ENCODE peak calls at places on chromosomes 3 and 15, in seven cellular contexts. One of them, this sample, is unnamed.

GRCh38 chr3:95341314-95341713 is 1278.5 kb downstream of the NSUN3 start:
- DNase-seq in stimulated activated CD8-positive, alpha-beta memory T cell treated with anti-CD3 and anti-CD28 coated beads, Interleukin-15, amount 100 ng/mL, for 24 hours: no peak
- DNase-seq in fibroblast of lung: no peak
- DNase-seq in AG09309: no peak
- DNase-seq in activated CD8-positive, alpha-beta memory T cell treated with anti-CD3 and anti-CD28 coated beads for 24 hours: no peak
- DNase-seq in NCI-H2029: no peak
- DNase-seq in stimulated activated CD4-positive, alpha-beta T cell treated with anti-CD3 and anti-CD28 coated beads, Interleukin-15, amount 100 ng/mL, for 1 hour: no peak
- DNase-seq in this sample: no peak

GRCh38 chr15:82539690-82540054 is 585 bp downstream of the RPS17 start:
- DNase-seq in stimulated activated CD8-positive, alpha-beta memory T cell treated with anti-CD3 and anti-CD28 coated beads, Interleukin-15, amount 100 ng/mL, for 24 hours: no peak
- DNase-seq in fibroblast of lung: no peak
- DNase-seq in AG09309: no peak
- DNase-seq in activated CD8-positive, alpha-beta memory T cell treated with anti-CD3 and anti-CD28 coated beads for 24 hours: no peak
- DNase-seq in NCI-H2029: no peak
- DNase-seq in stimulated activated CD4-positive, alpha-beta T cell treated with anti-CD3 and anti-CD28 coated beads, Interleukin-15, amount 100 ng/mL, for 1 hour: no peak
- DNase-seq in this sample: no peak

GRCh38 chr15:38650384-38650783 is 85.8 kb upstream of the RASGRP1 start:
- DNase-seq in stimulated activated CD8-positive, alpha-beta memory T cell treated with anti-CD3 and anti-CD28 coated beads, Interleukin-15, amount 100 ng/mL, for 24 hours: no peak
- DNase-seq in fibroblast of lung: no peak
- DNase-seq in AG09309: no peak
- DNase-seq in activated CD8-positive, alpha-beta memory T cell treated with anti-CD3 and anti-CD28 coated beads for 24 hours: no peak
- DNase-seq in NCI-H2029: no peak
- DNase-seq in stimulated activated CD4-positive, alpha-beta T cell treated with anti-CD3 and anti-CD28 coated beads, Interleukin-15, amount 100 ng/mL, for 1 hour: no peak
- DNase-seq in this sample: no peak

GRCh38 chr3:62211675-62212429 is 161.5 kb downstream of the FEZF2 start:
- DNase-seq in stimulated activated CD8-positive, alpha-beta memory T cell treated with anti-CD3 and anti-CD28 coated beads, Interleukin-15, amount 100 ng/mL, for 24 hours: no peak
- DNase-seq in fibroblast of lung: no peak
- DNase-seq in AG09309: no peak
- DNase-seq in activated CD8-positive, alpha-beta memory T cell treated with anti-CD3 and anti-CD28 coated beads for 24 hours: no peak
- DNase-seq in NCI-H2029: no peak
- DNase-seq in stimulated activated CD4-positive, alpha-beta T cell treated with anti-CD3 and anti-CD28 coated beads, Interleukin-15, amount 100 ng/mL, for 1 hour: no peak
- DNase-seq in this sample: no peak

GRCh38 chr15:41501191-41501917 is 7.7 kb downstream of the ITPKA start:
- DNase-seq in stimulated activated CD8-positive, alpha-beta memory T cell treated with anti-CD3 and anti-CD28 coated beads, Interleukin-15, amount 100 ng/mL, for 24 hours: no peak
- DNase-seq in fibroblast of lung: peak; percentile 37
- DNase-seq in AG09309: no peak
- DNase-seq in activated CD8-positive, alpha-beta memory T cell treated with anti-CD3 and anti-CD28 coated beads for 24 hours: peak; percentile 71
- DNase-seq in NCI-H2029: peak; percentile 7
- DNase-seq in stimulated activated CD4-positive, alpha-beta T cell treated with anti-CD3 and anti-CD28 coated beads, Interleukin-15, amount 100 ng/mL, for 1 hour: no peak
- DNase-seq in this sample: no peak

GRCh38 chr3:10173926-10174435 is 9.3 kb downstream of the IRAK2 start:
- DNase-seq in stimulated activated CD8-positive, alpha-beta memory T cell treated with anti-CD3 and anti-CD28 coated beads, Interleukin-15, amount 100 ng/mL, for 24 hours: no peak
- DNase-seq in fibroblast of lung: peak; percentile 99
- DNase-seq in AG09309: peak; percentile 81
- DNase-seq in activated CD8-positive, alpha-beta memory T cell treated with anti-CD3 and anti-CD28 coated beads for 24 hours: no peak
- DNase-seq in NCI-H2029: no peak
- DNase-seq in stimulated activated CD4-positive, alpha-beta T cell treated with anti-CD3 and anti-CD28 coated beads, Interleukin-15, amount 100 ng/mL, for 1 hour: no peak
- DNase-seq in this sample: no peak

GRCh38 chr3:172787746-172788145 is 37.2 kb downstream of the ECT2 start:
- DNase-seq in stimulated activated CD8-positive, alpha-beta memory T cell treated with anti-CD3 and anti-CD28 coated beads, Interleukin-15, amount 100 ng/mL, for 24 hours: no peak
- DNase-seq in fibroblast of lung: peak; percentile 20
- DNase-seq in AG09309: no peak
- DNase-seq in activated CD8-positive, alpha-beta memory T cell treated with anti-CD3 and anti-CD28 coated beads for 24 hours: no peak
- DNase-seq in NCI-H2029: no peak
- DNase-seq in stimulated activated CD4-positive, alpha-beta T cell treated with anti-CD3 and anti-CD28 coated beads, Interleukin-15, amount 100 ng/mL, for 1 hour: no peak
- DNase-seq in this sample: no peak

GRCh38 chr15:66771351-66771650 is 69.3 kb downstream of the SMAD6 start:
- DNase-seq in stimulated activated CD8-positive, alpha-beta memory T cell treated with anti-CD3 and anti-CD28 coated beads, Interleukin-15, amount 100 ng/mL, for 24 hours: no peak
- DNase-seq in fibroblast of lung: no peak
- DNase-seq in AG09309: no peak
- DNase-seq in activated CD8-positive, alpha-beta memory T cell treated with anti-CD3 and anti-CD28 coated beads for 24 hours: no peak
- DNase-seq in NCI-H2029: no peak
- DNase-seq in stimulated activated CD4-positive, alpha-beta T cell treated with anti-CD3 and anti-CD28 coated beads, Interleukin-15, amount 100 ng/mL, for 1 hour: no peak
- DNase-seq in this sample: no peak

GRCh38 chr3:177563381-177563780 is 366.1 kb upstream of the TBL1XR1 start:
- DNase-seq in stimulated activated CD8-positive, alpha-beta memory T cell treated with anti-CD3 and anti-CD28 coated beads, Interleukin-15, amount 100 ng/mL, for 24 hours: no peak
- DNase-seq in fibroblast of lung: peak; percentile 35
- DNase-seq in AG09309: no peak
- DNase-seq in activated CD8-positive, alpha-beta memory T cell treated with anti-CD3 and anti-CD28 coated beads for 24 hours: no peak
- DNase-seq in NCI-H2029: no peak
- DNase-seq in stimulated activated CD4-positive, alpha-beta T cell treated with anti-CD3 and anti-CD28 coated beads, Interleukin-15, amount 100 ng/mL, for 1 hour: no peak
- DNase-seq in this sample: no peak

GRCh38 chr15:25175033-25175788 is 220.4 kb downstream of the SNRPN start:
- DNase-seq in stimulated activated CD8-positive, alpha-beta memory T cell treated with anti-CD3 and anti-CD28 coated beads, Interleukin-15, amount 100 ng/mL, for 24 hours: no peak
- DNase-seq in fibroblast of lung: no peak
- DNase-seq in AG09309: no peak
- DNase-seq in activated CD8-positive, alpha-beta memory T cell treated with anti-CD3 and anti-CD28 coated beads for 24 hours: peak; percentile 33
- DNase-seq in NCI-H2029: no peak
- DNase-seq in stimulated activated CD4-positive, alpha-beta T cell treated with anti-CD3 and anti-CD28 coated beads, Interleukin-15, amount 100 ng/mL, for 1 hour: no peak
- DNase-seq in this sample: peak; percentile 65

GRCh38 chr15:62873203-62873602 is 169.3 kb upstream of the TPM1 start:
- DNase-seq in stimulated activated CD8-positive, alpha-beta memory T cell treated with anti-CD3 and anti-CD28 coated beads, Interleukin-15, amount 100 ng/mL, for 24 hours: no peak
- DNase-seq in fibroblast of lung: peak; percentile 57
- DNase-seq in AG09309: no peak
- DNase-seq in activated CD8-positive, alpha-beta memory T cell treated with anti-CD3 and anti-CD28 coated beads for 24 hours: no peak
- DNase-seq in NCI-H2029: no peak
- DNase-seq in stimulated activated CD4-positive, alpha-beta T cell treated with anti-CD3 and anti-CD28 coated beads, Interleukin-15, amount 100 ng/mL, for 1 hour: no peak
- DNase-seq in this sample: no peak

GRCh38 chr3:30470566-30470965 is 135.8 kb upstream of the TGFBR2 start:
- DNase-seq in stimulated activated CD8-positive, alpha-beta memory T cell treated with anti-CD3 and anti-CD28 coated beads, Interleukin-15, amount 100 ng/mL, for 24 hours: no peak
- DNase-seq in fibroblast of lung: peak; percentile 75
- DNase-seq in AG09309: no peak
- DNase-seq in activated CD8-positive, alpha-beta memory T cell treated with anti-CD3 and anti-CD28 coated beads for 24 hours: no peak
- DNase-seq in NCI-H2029: no peak
- DNase-seq in stimulated activated CD4-positive, alpha-beta T cell treated with anti-CD3 and anti-CD28 coated beads, Interleukin-15, amount 100 ng/mL, for 1 hour: no peak
- DNase-seq in this sample: no peak

GRCh38 chr3:142105991-142106390 is 43.4 kb downstream of the TFDP2 start:
- DNase-seq in stimulated activated CD8-positive, alpha-beta memory T cell treated with anti-CD3 and anti-CD28 coated beads, Interleukin-15, amount 100 ng/mL, for 24 hours: no peak
- DNase-seq in fibroblast of lung: no peak
- DNase-seq in AG09309: no peak
- DNase-seq in activated CD8-positive, alpha-beta memory T cell treated with anti-CD3 and anti-CD28 coated beads for 24 hours: no peak
- DNase-seq in NCI-H2029: no peak
- DNase-seq in stimulated activated CD4-positive, alpha-beta T cell treated with anti-CD3 and anti-CD28 coated beads, Interleukin-15, amount 100 ng/mL, for 1 hour: no peak
- DNase-seq in this sample: no peak

GRCh38 chr3:32405155-32405554 is 13.5 kb downstream of the CMTM7 start:
- DNase-seq in stimulated activated CD8-positive, alpha-beta memory T cell treated with anti-CD3 and anti-CD28 coated beads, Interleukin-15, amount 100 ng/mL, for 24 hours: no peak
- DNase-seq in fibroblast of lung: peak; percentile 94
- DNase-seq in AG09309: peak; percentile 33
- DNase-seq in activated CD8-positive, alpha-beta memory T cell treated with anti-CD3 and anti-CD28 coated beads for 24 hours: no peak
- DNase-seq in NCI-H2029: no peak
- DNase-seq in stimulated activated CD4-positive, alpha-beta T cell treated with anti-CD3 and anti-CD28 coated beads, Interleukin-15, amount 100 ng/mL, for 1 hour: no peak
- DNase-seq in this sample: no peak